ENCODE peak calls at places on chromosomes 16 and 17, in five cellular contexts. T is HepG2, X is IMR-90, Z is transverse colon, C is AG08396. M is an unnamed sample.

GRCh38 chr17:77381185-77381700 is 240.5 kb downstream of the SEC14L1 start:
- DNase-seq in T (no peak), X (no peak), Z (no peak), C (no peak), M (no peak)

GRCh38 chr17:62614142-62614541 is 13.3 kb upstream of the MRC2 start:
- DNase-seq in T (no peak), X (peak), Z (no peak), C (peak), M (peak)

GRCh38 chr17:77445908-77446535 is 305.3 kb downstream of the SEC14L1 start:
- DNase-seq in T (no peak), X (peak), Z (peak), C (no peak), M (no peak)

GRCh38 chr17:80930335-80931040 is 61.2 kb upstream of the CHMP6 start:
- DNase-seq in T (no peak), X (no peak), Z (no peak), C (no peak), M (no peak)

GRCh38 chr17:28941251-28941650 is 10.1 kb downstream of the PHF12 start:
- DNase-seq in T (no peak), X (no peak), Z (no peak), C (no peak), M (no peak)

GRCh38 chr16:88452485-88453216 is 429 bp upstream of the ZFPM1 start:
- DNase-seq in T (peak), X (peak), Z (peak), C (peak), M (peak)

GRCh38 chr17:76553163-76553908 is 13.5 kb downstream of the PRCD start:
- DNase-seq in T (no peak), X (no peak), Z (no peak), C (no peak), M (no peak)

GRCh38 chr17:51604299-51605020 is 344.1 kb downstream of the UTP18 start:
- DNase-seq in T (no peak), X (no peak), Z (no peak), C (no peak), M (no peak)

GRCh38 chr16:78778724-78779004 is 679.2 kb downstream of the WWOX start:
- DNase-seq in T (no peak), X (no peak), Z (no peak), C (no peak), M (no peak)

GRCh38 chr17:79537061-79537460 is 73.8 kb downstream of the RBFOX3 start:
- DNase-seq in T (no peak), X (no peak), Z (no peak), C (no peak), M (no peak)

GRCh38 chr17:40351185-40352043 is 13.1 kb downstream of the GJD3 start:
- DNase-seq in T (no peak), X (no peak), Z (no peak), C (no peak), M (no peak)

GRCh38 chr17:58402047-58402446 is 15.3 kb downstream of the RNF43 start:
- DNase-seq in T (no peak), X (no peak), Z (no peak), C (no peak), M (no peak)

GRCh38 chr17:28549274-28550132 is 2.9 kb downstream of the UNC119 start:
- DNase-seq in T (no peak), X (no peak), Z (no peak), C (no peak), M (no peak)

GRCh38 chr16:4371481-4372314 is at the start of gene VASN:
- DNase-seq in T (peak), X (peak), Z (peak), C (peak), M (peak)

GRCh38 chr17:41369713-41370112 is at the start of gene KRT33B:
- DNase-seq in T (no peak), X (no peak), Z (no peak), C (no peak), M (no peak)

GRCh38 chr16:57564571-57565270 is 22.3 kb downstream of the ADGRG5 start:
- DNase-seq in T (no peak), X (peak), Z (no peak), C (no peak), M (peak)

GRCh38 chr16:285146-286055 is 2.4 kb downstream of the PDIA2 start:
- DNase-seq in T (no peak), X (no peak), Z (no peak), C (no peak), M (no peak)

GRCh38 chr16:10097273-10097672 is 85.0 kb downstream of the GRIN2A start:
- DNase-seq in T (no peak), X (no peak), Z (no peak), C (no peak), M (no peak)

GRCh38 chr17:32497431-32498205 is 10.8 kb downstream of the CDK5R1 start:
- DNase-seq in T (no peak), X (no peak), Z (no peak), C (no peak), M (no peak)

GRCh38 chr17:27892542-27892865 is 661 bp downstream of the LYRM9 start:
- DNase-seq in T (no peak), X (no peak), Z (no peak), C (no peak), M (no peak)

GRCh38 chr17:1006054-1006453 is 9.1 kb downstream of the TIMM22 start:
- DNase-seq in T (no peak), X (no peak), Z (peak), C (no peak), M (no peak)

GRCh38 chr17:28538296-28538895 is 14.0 kb downstream of the UNC119 start:
- DNase-seq in T (no peak), X (no peak), Z (no peak), C (no peak), M (no peak)

GRCh38 chr16:49470550-49470949 is 96.9 kb downstream of the C16orf78 start:
- DNase-seq in T (no peak), X (no peak), Z (no peak), C (no peak), M (no peak)

GRCh38 chr16:15874745-15875314 is 13.6 kb downstream of the CEP20 start:
- DNase-seq in T (peak), X (peak), Z (peak), C (peak), M (peak)

GRCh38 chr17:69525920-69526841 is 111.7 kb downstream of the MAP2K6 start:
- DNase-seq in T (peak), X (peak), Z (peak), C (peak), M (peak)

GRCh38 chr17:73748521-73748920 is 104.3 kb upstream of the SDK2 start:
- DNase-seq in T (no peak), X (no peak), Z (no peak), C (no peak), M (no peak)

GRCh38 chr17:62663304-62663703 is 35.8 kb downstream of the MRC2 start:
- DNase-seq in T (no peak), X (no peak), Z (no peak), C (no peak), M (no peak)

GRCh38 chr16:85027968-85028637 is 508 bp downstream of the KIAA0513 start:
- DNase-seq in T (no peak), X (no peak), Z (peak), C (peak), M (peak)

GRCh38 chr17:43892672-43892975 is 14.7 kb downstream of the MPP2 start:
- DNase-seq in T (no peak), X (no peak), Z (no peak), C (no peak), M (no peak)

M was measured in MG63.